ENCODE peak calls at places on chromosome 6, in ten cellular contexts. P, V, M, Y, B, N, Z, R, C and A are unnamed samples.

GRCh38 chr6:165799736-165800135 is 136.7 kb upstream of the PDE10A start:
- DNase-seq in P (no peak), V (no peak), M (peak), Y (no peak), B (no peak), N (no peak), Z (peak), R (no peak), C (no peak), A (no peak)

GRCh38 chr6:146433881-146434741 is 109.5 kb upstream of the RAB32 start:
- DNase-seq in P (peak), V (peak), M (no peak), Y (no peak), B (peak), N (peak), Z (no peak), R (no peak), C (no peak), A (no peak)

GRCh38 chr6:150165020-150165702 is 22.3 kb downstream of the PPP1R14C start:
- DNase-seq in P (no peak), V (no peak), M (no peak), Y (no peak), B (peak), N (no peak), Z (no peak), R (no peak), C (no peak), A (no peak)

GRCh38 chr6:161439093-161439492 is 165.2 kb upstream of the AGPAT4 start:
- DNase-seq in P (no peak), V (peak), M (peak), Y (peak), B (peak), N (peak), Z (peak), R (no peak), C (no peak), A (no peak)

GRCh38 chr6:91033964-91034363 is 447.1 kb upstream of the MAP3K7 start:
- DNase-seq in P (no peak), V (no peak), M (no peak), Y (no peak), B (no peak), N (no peak), Z (no peak), R (no peak), C (no peak), A (no peak)

GRCh38 chr6:130366011-130366963 is at the start of gene TMEM200A:
- DNase-seq in P (peak), V (peak), M (peak), Y (no peak), B (peak), N (peak), Z (peak), R (peak), C (no peak), A (peak)

GRCh38 chr6:152450519-152450918 is 186.6 kb downstream of the SYNE1 start:
- DNase-seq in P (no peak), V (no peak), M (no peak), Y (no peak), B (no peak), N (no peak), Z (no peak), R (no peak), C (no peak), A (no peak)

GRCh38 chr6:165656581-165657324 is 6.3 kb downstream of the PDE10A start:
- DNase-seq in P (no peak), V (no peak), M (no peak), Y (no peak), B (no peak), N (no peak), Z (no peak), R (no peak), C (no peak), A (peak)

GRCh38 chr6:163180874-163181541 is 233.5 kb upstream of the QKI start:
- DNase-seq in P (no peak), V (peak), M (peak), Y (peak), B (peak), N (peak), Z (peak), R (no peak), C (peak), A (peak)

DNA sequence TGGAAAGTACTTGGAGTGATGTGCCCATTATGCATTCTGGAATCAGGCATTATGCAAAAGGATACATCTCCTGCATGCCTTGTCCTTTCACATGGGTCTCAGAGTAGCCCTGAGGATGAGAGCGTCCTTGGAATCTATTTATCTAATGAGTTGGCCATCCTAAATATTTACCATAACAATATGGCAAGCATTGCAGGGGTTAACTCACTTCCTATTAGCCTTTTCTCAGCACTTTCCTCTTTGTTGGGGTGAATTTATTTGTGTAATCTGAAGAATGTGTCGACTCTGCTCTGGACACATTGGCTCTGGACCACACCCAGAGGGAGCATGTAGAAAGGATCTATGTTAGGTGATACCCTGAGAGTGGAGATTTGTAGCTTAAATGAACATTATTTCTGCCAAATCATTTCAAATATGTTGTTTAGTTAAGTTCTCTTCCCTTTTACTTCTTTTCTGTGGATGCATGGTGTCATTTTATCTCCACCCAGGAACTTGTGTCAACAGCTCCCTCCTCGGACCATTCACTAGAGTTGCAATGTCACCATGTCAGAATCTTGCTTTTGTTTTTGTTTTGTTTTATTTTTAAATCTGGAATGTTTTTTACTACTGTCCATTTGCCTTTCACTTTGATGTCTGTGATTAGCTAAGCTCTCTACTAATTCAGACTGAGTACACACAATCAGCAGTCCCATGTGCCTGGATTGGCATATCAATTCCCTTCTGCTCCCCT is 757.0 kb upstream of the MMS22L start:
- DNase-seq in P (no peak), V (peak), M (no peak), Y (no peak), B (peak), N (peak), Z (no peak), R (no peak), C (peak), A (no peak)
- H3K4me3 ChIP-seq in P (no peak), V (no peak), M (no peak), Y (no peak), B (no peak), N (no peak), Z (no peak), R (no peak), C (no peak), A (no peak)

DNA sequence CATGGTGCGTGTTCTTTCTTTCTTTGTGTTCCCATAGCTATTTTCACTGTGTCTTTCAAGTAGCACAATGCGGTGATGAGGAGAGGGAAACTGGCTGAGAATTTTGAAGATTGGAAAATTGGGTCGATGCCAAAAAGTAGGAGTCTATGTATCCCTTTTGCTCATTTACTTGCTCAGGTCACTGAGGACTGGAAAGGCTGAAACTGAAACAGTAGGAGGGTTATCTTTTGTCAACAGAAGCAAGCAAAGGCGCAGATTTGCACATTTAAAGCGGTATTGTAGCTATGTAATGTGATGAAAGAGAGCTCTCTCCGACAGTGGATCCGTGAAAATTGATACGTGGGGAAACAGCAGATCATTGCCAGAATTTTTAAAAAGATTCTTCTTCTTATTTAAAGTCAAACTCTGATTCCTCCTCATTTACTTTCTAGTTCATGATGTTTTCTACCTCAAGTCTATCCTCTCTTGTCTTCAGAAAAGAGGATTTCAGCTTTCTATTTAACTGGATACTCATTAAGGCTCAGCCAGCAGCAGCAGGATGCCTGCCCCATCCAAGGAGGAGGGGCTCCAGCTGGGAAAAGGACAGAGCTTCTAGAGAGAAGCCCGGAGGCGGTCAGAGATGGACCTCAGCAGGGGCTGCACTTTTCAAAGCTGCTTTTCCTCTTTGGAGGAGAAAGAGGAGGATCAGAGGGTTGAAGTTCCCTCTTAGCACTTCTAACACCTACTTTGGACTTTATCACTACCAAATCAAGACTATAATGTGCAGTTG is 15.9 kb upstream of the FYN start:
- DNase-seq in P (no peak), V (peak), M (peak), Y (no peak), B (no peak), N (no peak), Z (no peak), R (no peak), C (peak), A (no peak)
- H3K4me3 ChIP-seq in P (no peak), V (peak), M (peak), Y (peak), B (no peak), N (peak), Z (no peak), R (no peak), C (no peak), A (peak)

GRCh38 chr6:26613717-26614683 is 17.2 kb downstream of the ABT1 start:
- DNase-seq in P (peak), V (no peak), M (no peak), Y (no peak), B (peak), N (no peak), Z (no peak), R (peak), C (no peak), A (no peak)
- H3K4me3 ChIP-seq in P (no peak), V (no peak), M (peak), Y (peak), B (peak), N (no peak), Z (no peak), R (peak), C (peak), A (peak)

GRCh38 chr6:43645613-43645964 is 753 bp downstream of the RSPH9 start:
- DNase-seq in P (no peak), V (no peak), M (no peak), Y (no peak), B (no peak), N (no peak), Z (no peak), R (no peak), C (no peak), A (no peak)
- H3K4me3 ChIP-seq in P (peak), V (peak), M (peak), Y (peak), B (peak), N (peak), Z (peak), R (peak), C (peak), A (peak)

DNA sequence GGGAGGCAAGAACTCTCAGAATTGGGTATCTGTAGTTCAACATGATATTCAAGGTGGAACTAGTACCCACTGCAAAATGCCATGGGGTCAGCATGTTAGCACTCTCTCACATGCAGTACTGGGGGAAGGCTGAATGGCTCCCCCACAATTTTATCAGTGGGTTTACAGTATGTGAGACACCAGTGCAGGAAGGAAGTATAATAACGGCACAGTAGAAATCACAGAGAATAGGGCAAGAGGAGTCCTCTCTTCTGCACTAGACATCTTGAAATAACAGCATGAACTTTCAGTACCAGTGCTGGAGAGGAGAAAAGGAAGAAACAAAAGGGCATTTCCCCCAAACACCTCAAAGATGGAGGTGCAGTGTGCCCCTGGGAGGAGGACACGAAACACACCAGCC is 1.5 kb downstream of the SLC35B2 start:
- DNase-seq in P (no peak), V (no peak), M (no peak), Y (no peak), B (no peak), N (no peak), Z (no peak), R (no peak), C (no peak), A (no peak)
- H3K4me3 ChIP-seq in P (no peak), V (peak), M (peak), Y (peak), B (peak), N (peak), Z (no peak), R (peak), C (peak), A (peak)

GRCh38 chr6:6688283-6688682 is 99.8 kb downstream of the LY86 start:
- DNase-seq in P (no peak), V (peak), M (no peak), Y (no peak), B (no peak), N (peak), Z (no peak), R (no peak), C (no peak), A (no peak)

GRCh38 chr6:6685249-6685667 is 96.7 kb downstream of the LY86 start:
- DNase-seq in P (no peak), V (peak), M (no peak), Y (no peak), B (no peak), N (no peak), Z (no peak), R (no peak), C (no peak), A (no peak)

GRCh38 chr6:6686176-6686575 is 97.7 kb downstream of the LY86 start:
- DNase-seq in P (no peak), V (no peak), M (no peak), Y (no peak), B (no peak), N (no peak), Z (no peak), R (no peak), C (no peak), A (no peak)

GRCh38 chr6:6688951-6689350 is 100.4 kb downstream of the LY86 start:
- DNase-seq in P (no peak), V (peak), M (no peak), Y (no peak), B (no peak), N (no peak), Z (no peak), R (no peak), C (no peak), A (no peak)

GRCh38 chr6:6686748-6687601 is 98.5 kb downstream of the LY86 start:
- DNase-seq in P (peak), V (peak), M (peak), Y (peak), B (peak), N (peak), Z (peak), R (peak), C (peak), A (no peak)
- H3K4me3 ChIP-seq in P (no peak), V (no peak), M (peak), Y (peak), B (peak), N (no peak), Z (no peak), R (no peak), C (peak), A (peak)

GRCh38 chr6:20604159-20604558 is 69.9 kb downstream of the CDKAL1 start:
- DNase-seq in P (no peak), V (no peak), M (no peak), Y (no peak), B (no peak), N (no peak), Z (no peak), R (no peak), C (no peak), A (no peak)

GRCh38 chr6:20605581-20605980 is 71.3 kb downstream of the CDKAL1 start:
- DNase-seq in P (no peak), V (peak), M (no peak), Y (no peak), B (peak), N (peak), Z (no peak), R (no peak), C (no peak), A (no peak)

GRCh38 chr6:20605061-20605460 is 70.8 kb downstream of the CDKAL1 start:
- DNase-seq in P (no peak), V (no peak), M (no peak), Y (no peak), B (peak), N (no peak), Z (no peak), R (no peak), C (no peak), A (no peak)

GRCh38 chr6:20599302-20600051 is 65.2 kb downstream of the CDKAL1 start:
- DNase-seq in P (no peak), V (no peak), M (no peak), Y (no peak), B (no peak), N (no peak), Z (no peak), R (no peak), C (no peak), A (no peak)

DNA sequence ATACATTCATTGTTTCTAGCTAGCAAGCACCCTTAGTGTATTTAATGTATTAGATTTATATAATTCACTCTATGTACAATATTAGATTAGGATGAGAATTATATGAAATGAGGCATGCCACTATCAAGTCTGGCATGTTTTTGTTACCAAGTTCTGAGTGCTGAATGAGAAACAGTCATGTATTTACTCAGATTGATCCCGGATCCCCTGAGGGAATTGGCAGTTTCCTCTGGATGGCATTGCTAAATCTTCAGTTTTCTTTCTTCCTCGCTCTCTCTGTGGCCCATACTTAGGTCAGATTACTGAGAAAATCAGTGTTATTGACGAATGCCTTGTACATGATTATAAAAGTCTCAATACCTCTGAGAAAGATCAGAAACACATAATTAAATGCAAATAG is 66.6 kb downstream of the CDKAL1 start:
- DNase-seq in P (no peak), V (no peak), M (no peak), Y (no peak), B (peak), N (no peak), Z (no peak), R (no peak), C (no peak), A (no peak)
- H3K4me3 ChIP-seq in P (no peak), V (no peak), M (no peak), Y (no peak), B (no peak), N (no peak), Z (no peak), R (no peak), C (no peak), A (no peak)

DNA sequence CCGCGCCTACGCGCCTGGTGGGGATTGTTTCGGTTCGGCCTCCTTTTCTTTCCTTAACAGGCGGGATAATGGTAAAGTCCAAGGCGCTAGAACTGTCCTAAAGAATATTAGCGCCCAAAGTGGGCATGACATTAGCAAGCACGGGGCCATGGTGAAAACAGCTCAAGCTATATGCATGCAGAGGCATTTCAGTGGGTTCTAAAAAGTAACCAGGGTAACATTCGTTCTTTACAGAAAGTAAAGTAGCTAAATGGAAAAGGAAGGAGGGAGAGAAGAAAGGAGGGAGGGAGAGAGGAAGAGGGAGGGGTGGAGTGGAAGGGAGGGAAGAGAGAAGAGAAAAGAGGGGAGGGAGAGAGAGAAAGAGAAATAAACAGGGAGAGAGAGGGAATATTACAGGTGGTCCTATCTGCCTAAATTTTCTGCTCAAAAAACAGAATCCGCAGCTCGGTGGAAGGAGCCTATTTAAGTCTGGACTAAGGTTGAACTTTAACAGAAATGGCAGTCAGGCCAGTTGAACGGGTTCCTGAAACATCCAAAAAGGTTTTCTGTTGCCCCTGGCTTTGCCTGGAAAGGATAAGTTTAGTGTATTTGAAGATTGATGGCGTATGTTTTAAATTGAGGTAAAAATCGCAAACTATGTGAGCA is 2.0 kb downstream of the TFAP2B start:
- DNase-seq in P (no peak), V (no peak), M (no peak), Y (no peak), B (no peak), N (no peak), Z (no peak), R (no peak), C (no peak), A (no peak)
- H3K4me3 ChIP-seq in P (no peak), V (no peak), M (no peak), Y (no peak), B (no peak), N (no peak), Z (no peak), R (no peak), C (peak), A (peak)

GRCh38 chr6:169252805-169253189 is 849 bp downstream of the THBS2 start:
- DNase-seq in P (no peak), V (peak), M (no peak), Y (no peak), B (no peak), N (peak), Z (peak), R (no peak), C (no peak), A (no peak)
- H3K4me3 ChIP-seq in P (no peak), V (peak), M (peak), Y (peak), B (no peak), N (peak), Z (peak), R (no peak), C (peak), A (peak)

GRCh38 chr6:144661101-144661806 is 376.1 kb downstream of the UTRN start:
- DNase-seq in P (no peak), V (peak), M (no peak), Y (no peak), B (peak), N (peak), Z (no peak), R (no peak), C (no peak), A (no peak)

GRCh38 chr6:144659202-144659731 is 374.1 kb downstream of the UTRN start:
- DNase-seq in P (no peak), V (peak), M (no peak), Y (no peak), B (no peak), N (peak), Z (no peak), R (no peak), C (no peak), A (no peak)

GRCh38 chr6:144659735-144660246 is 374.7 kb downstream of the UTRN start:
- DNase-seq in P (no peak), V (no peak), M (no peak), Y (no peak), B (no peak), N (no peak), Z (no peak), R (no peak), C (no peak), A (no peak)

GRCh38 chr6:144662812-144663211 is 377.7 kb downstream of the UTRN start:
- DNase-seq in P (no peak), V (peak), M (no peak), Y (no peak), B (peak), N (no peak), Z (no peak), R (no peak), C (no peak), A (no peak)

DNA sequence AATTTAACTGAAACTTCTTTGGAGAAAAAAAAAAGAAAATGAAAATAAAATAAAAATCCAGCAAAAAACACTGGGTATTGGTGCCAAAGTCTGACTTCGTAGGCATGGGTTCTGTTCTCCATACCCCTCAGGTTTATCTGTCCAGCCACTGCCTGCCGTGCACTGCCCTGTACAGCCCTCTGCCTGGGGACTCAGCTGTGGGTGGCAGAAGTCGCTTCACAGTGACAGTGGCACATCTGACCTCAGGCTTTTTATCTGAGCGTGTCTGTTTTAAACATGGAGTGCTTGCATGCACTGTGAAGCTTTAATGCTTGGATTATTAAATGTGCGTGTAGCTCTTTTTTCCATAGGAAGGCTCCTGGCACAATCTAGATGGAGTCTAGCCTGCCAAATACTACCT is 375.4 kb downstream of the UTRN start:
- DNase-seq in P (no peak), V (no peak), M (no peak), Y (no peak), B (no peak), N (no peak), Z (no peak), R (no peak), C (no peak), A (no peak)
- H3K4me3 ChIP-seq in P (no peak), V (no peak), M (no peak), Y (no peak), B (no peak), N (no peak), Z (no peak), R (no peak), C (no peak), A (no peak)